ENCODE peak calls at places on chromosomes 16 and 17, in seven cellular contexts. One of them, this sample, is unnamed.

GRCh38 chr16:20383106-20384029 is 21.2 kb downstream of the PDILT start:
- DNase-seq in uterus: peak; percentile 67
- DNase-seq in body of pancreas: peak; percentile 88
- DNase-seq in pancreas: peak; percentile 73
- DNase-seq in upper lobe of right lung: no peak
- DNase-seq in left lung: no peak
- DNase-seq in fibroblast of lung: peak; percentile 46
- DNase-seq in this sample: peak; percentile 74

GRCh38 chr17:19346351-19347255 is 15.9 kb downstream of the B9D1 start:
- DNase-seq in body of pancreas: no peak
- DNase-seq in pancreas: no peak
- DNase-seq in left lung: no peak
- DNase-seq in upper lobe of right lung: peak; percentile 47
- DNase-seq in uterus: peak; percentile 88
- DNase-seq in fibroblast of lung: peak; percentile 67
- DNase-seq in this sample: peak; percentile 88

GRCh38 chr17:63446218-63446980 is at the start of gene CYB561:
- DNase-seq in uterus: peak; percentile 65
- DNase-seq in upper lobe of right lung: peak; percentile 94
- DNase-seq in body of pancreas: peak; percentile 91
- DNase-seq in fibroblast of lung: peak; percentile 59
- DNase-seq in pancreas: peak; percentile 85
- DNase-seq in left lung: peak; percentile 84
- DNase-seq in this sample: peak; percentile 74

GRCh38 chr17:79970576-79971068 is 65.0 kb downstream of the TBC1D16 start:
- DNase-seq in uterus: no peak
- DNase-seq in upper lobe of right lung: peak; percentile 59
- DNase-seq in left lung: no peak
- DNase-seq in fibroblast of lung: peak; percentile 40
- DNase-seq in pancreas: no peak
- DNase-seq in body of pancreas: no peak
- DNase-seq in this sample: peak; percentile 79

GRCh38 chr17:11273596-11273995 is 32.6 kb downstream of the SHISA6 start:
- DNase-seq in pancreas: no peak
- DNase-seq in body of pancreas: no peak
- DNase-seq in upper lobe of right lung: no peak
- DNase-seq in uterus: no peak
- DNase-seq in fibroblast of lung: no peak
- DNase-seq in left lung: no peak
- DNase-seq in this sample: no peak

GRCh38 chr16:85752511-85753420 is 1.9 kb upstream of the C16orf74 start:
- DNase-seq in uterus: peak; percentile 52
- DNase-seq in fibroblast of lung: peak; percentile 34
- DNase-seq in body of pancreas: peak; percentile 79
- DNase-seq in pancreas: peak; percentile 73
- DNase-seq in upper lobe of right lung: no peak
- DNase-seq in left lung: no peak
- DNase-seq in this sample: peak; percentile 71

GRCh38 chr16:30924086-30924714 is 828 bp downstream of the FBXL19 start:
- DNase-seq in uterus: peak; percentile 49
- DNase-seq in upper lobe of right lung: no peak
- DNase-seq in body of pancreas: peak; percentile 29
- DNase-seq in fibroblast of lung: no peak
- DNase-seq in pancreas: peak; percentile 54
- DNase-seq in left lung: peak; percentile 41
- DNase-seq in this sample: no peak

GRCh38 chr16:8853611-8854010 is 15.2 kb downstream of the CARHSP1 start:
- DNase-seq in pancreas: no peak
- DNase-seq in upper lobe of right lung: peak; percentile 23
- DNase-seq in fibroblast of lung: no peak
- DNase-seq in uterus: no peak
- DNase-seq in body of pancreas: no peak
- DNase-seq in left lung: no peak
- DNase-seq in this sample: no peak

GRCh38 chr16:81841709-81842108 is 62.6 kb downstream of the PLCG2 start:
- DNase-seq in uterus: no peak
- DNase-seq in pancreas: no peak
- DNase-seq in upper lobe of right lung: no peak
- DNase-seq in left lung: no peak
- DNase-seq in body of pancreas: no peak
- DNase-seq in fibroblast of lung: no peak
- DNase-seq in this sample: no peak

GRCh38 chr17:15744091-15744676 is 12.1 kb downstream of the TBC1D26 start:
- DNase-seq in left lung: no peak
- DNase-seq in fibroblast of lung: no peak
- DNase-seq in upper lobe of right lung: no peak
- DNase-seq in pancreas: no peak
- DNase-seq in uterus: no peak
- DNase-seq in body of pancreas: no peak
- DNase-seq in this sample: no peak

GRCh38 chr17:40065041-40065770 is 2.4 kb downstream of the THRA start:
- DNase-seq in uterus: no peak
- DNase-seq in body of pancreas: no peak
- DNase-seq in pancreas: peak; percentile 29
- DNase-seq in left lung: no peak
- DNase-seq in fibroblast of lung: peak; percentile 53
- DNase-seq in upper lobe of right lung: no peak
- DNase-seq in this sample: no peak

GRCh38 chr17:47847341-47848197 is 3.4 kb downstream of the SP6 start:
- DNase-seq in pancreas: no peak
- DNase-seq in body of pancreas: no peak
- DNase-seq in uterus: no peak
- DNase-seq in fibroblast of lung: no peak
- DNase-seq in left lung: no peak
- DNase-seq in upper lobe of right lung: no peak
- DNase-seq in this sample: no peak
- TF ChIP-seq CTCF in pancreas: no peak
- TF ChIP-seq CTCF in body of pancreas: peak; percentile 19
- TF ChIP-seq CTCF in uterus: no peak
- TF ChIP-seq CTCF in fibroblast of lung: peak; percentile 10
- TF ChIP-seq CTCF in left lung: no peak
- TF ChIP-seq CTCF in upper lobe of right lung: peak; percentile 18
- TF ChIP-seq CTCF in this sample: peak; percentile 55

GRCh38 chr17:31534223-31534888 is 142.9 kb downstream of the RAB11FIP4 start:
- DNase-seq in body of pancreas: no peak
- DNase-seq in left lung: no peak
- DNase-seq in uterus: no peak
- DNase-seq in pancreas: no peak
- DNase-seq in fibroblast of lung: no peak
- DNase-seq in upper lobe of right lung: no peak
- DNase-seq in this sample: no peak
- H3K4me1 ChIP-seq in body of pancreas: peaks cover 13% of the 10 kb centered on the region
- H3K4me1 ChIP-seq in left lung: peaks cover 6% of the 10 kb centered on the region
- H3K4me1 ChIP-seq in uterus: no peaks in the 10 kb centered on the region
- H3K4me1 ChIP-seq in pancreas: no peaks in the 10 kb centered on the region
- H3K4me1 ChIP-seq in fibroblast of lung: peaks cover 11% of the 10 kb centered on the region
- H3K4me1 ChIP-seq in upper lobe of right lung: no peaks in the 10 kb centered on the region
- H3K4me1 ChIP-seq in this sample: no peaks in the 10 kb centered on the region

GRCh38 chr17:50481648-50482047 is 3.0 kb downstream of the RSAD1 start:
- DNase-seq in left lung: no peak
- DNase-seq in pancreas: no peak
- DNase-seq in upper lobe of right lung: no peak
- DNase-seq in uterus: no peak
- DNase-seq in fibroblast of lung: no peak
- DNase-seq in body of pancreas: no peak
- DNase-seq in this sample: no peak

GRCh38 chr17:50482516-50482915 is 3.9 kb downstream of the RSAD1 start:
- DNase-seq in pancreas: peak; percentile 95
- DNase-seq in fibroblast of lung: peak; percentile 98
- DNase-seq in uterus: peak; percentile 97
- DNase-seq in body of pancreas: peak; percentile 99
- DNase-seq in left lung: peak; percentile 92
- DNase-seq in upper lobe of right lung: peak; percentile 94
- DNase-seq in this sample: peak; percentile 71

GRCh38 chr17:50482110-50482509 is 3.5 kb downstream of the RSAD1 start:
- DNase-seq in body of pancreas: no peak
- DNase-seq in pancreas: no peak
- DNase-seq in left lung: no peak
- DNase-seq in fibroblast of lung: no peak
- DNase-seq in upper lobe of right lung: no peak
- DNase-seq in uterus: no peak
- DNase-seq in this sample: no peak

GRCh38 chr17:50484341-50485155 is 5.9 kb downstream of the RSAD1 start:
- DNase-seq in upper lobe of right lung: no peak
- DNase-seq in pancreas: no peak
- DNase-seq in uterus: no peak
- DNase-seq in left lung: no peak
- DNase-seq in fibroblast of lung: no peak
- DNase-seq in body of pancreas: no peak
- DNase-seq in this sample: no peak

GRCh38 chr17:50483266-50483665 is 4.6 kb downstream of the RSAD1 start:
- DNase-seq in upper lobe of right lung: no peak
- DNase-seq in body of pancreas: no peak
- DNase-seq in pancreas: no peak
- DNase-seq in left lung: no peak
- DNase-seq in uterus: no peak
- DNase-seq in fibroblast of lung: no peak
- DNase-seq in this sample: no peak
- TF ChIP-seq CTCF in upper lobe of right lung: no peak
- TF ChIP-seq CTCF in body of pancreas: no peak
- TF ChIP-seq CTCF in pancreas: no peak
- TF ChIP-seq CTCF in left lung: no peak
- TF ChIP-seq CTCF in uterus: no peak
- TF ChIP-seq CTCF in fibroblast of lung: no peak
- TF ChIP-seq CTCF in this sample: no peak

DNA sequence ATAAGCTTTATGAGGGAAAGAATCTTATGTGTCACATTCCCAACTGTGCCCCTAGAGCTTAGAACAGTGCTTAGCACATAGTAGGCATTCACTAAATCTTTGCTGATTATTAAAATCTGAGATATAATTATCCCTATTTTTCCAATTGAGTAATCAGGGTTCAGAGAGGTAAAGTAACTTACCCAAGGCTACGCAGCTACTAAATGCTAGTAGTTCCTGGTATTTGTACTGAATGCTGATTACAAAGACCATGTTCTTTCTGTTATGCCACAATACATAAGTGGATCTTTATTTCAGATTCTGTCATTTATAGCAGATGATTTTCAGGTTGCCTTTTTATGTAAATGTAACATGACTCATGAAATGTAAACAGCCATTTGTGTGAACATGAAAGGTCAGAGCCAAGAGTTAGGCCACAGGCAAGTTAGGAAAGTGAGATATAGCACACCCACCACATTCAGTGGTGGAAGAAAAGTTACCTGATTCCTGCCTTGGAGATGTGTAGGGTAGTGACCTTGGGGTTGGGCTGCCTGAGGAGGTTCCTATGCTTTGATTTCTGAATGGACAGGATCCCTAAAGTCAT is 77.2 kb downstream of the FTO start:
- DNase-seq in uterus: no peak
- DNase-seq in upper lobe of right lung: no peak
- DNase-seq in fibroblast of lung: peak; percentile 54
- DNase-seq in pancreas: no peak
- DNase-seq in body of pancreas: peak; percentile 20
- DNase-seq in left lung: no peak
- DNase-seq in this sample: no peak
- H3K4me1 ChIP-seq in uterus: no peaks in the 10 kb centered on the region
- H3K4me1 ChIP-seq in upper lobe of right lung: peaks cover 27% of the 10 kb centered on the region
- H3K4me1 ChIP-seq in fibroblast of lung: peaks cover 4% of the 10 kb centered on the region
- H3K4me1 ChIP-seq in pancreas: peaks cover 43% of the 10 kb centered on the region
- H3K4me1 ChIP-seq in body of pancreas: peaks cover 60% of the 10 kb centered on the region
- H3K4me1 ChIP-seq in left lung: peaks cover 42% of the 10 kb centered on the region
- H3K4me1 ChIP-seq in this sample: peaks cover 32% of the 10 kb centered on the region

GRCh38 chr16:17076818-17077498 is 393.8 kb downstream of the XYLT1 start:
- DNase-seq in body of pancreas: no peak
- DNase-seq in upper lobe of right lung: no peak
- DNase-seq in uterus: no peak
- DNase-seq in fibroblast of lung: no peak
- DNase-seq in left lung: no peak
- DNase-seq in pancreas: no peak
- DNase-seq in this sample: no peak

GRCh38 chr16:17082126-17082882 is 388.5 kb downstream of the XYLT1 start:
- DNase-seq in pancreas: no peak
- DNase-seq in upper lobe of right lung: no peak
- DNase-seq in body of pancreas: no peak
- DNase-seq in fibroblast of lung: no peak
- DNase-seq in left lung: no peak
- DNase-seq in uterus: no peak
- DNase-seq in this sample: no peak

GRCh38 chr16:17080105-17080504 is 390.7 kb downstream of the XYLT1 start:
- DNase-seq in body of pancreas: no peak
- DNase-seq in uterus: no peak
- DNase-seq in pancreas: no peak
- DNase-seq in left lung: no peak
- DNase-seq in upper lobe of right lung: no peak
- DNase-seq in fibroblast of lung: no peak
- DNase-seq in this sample: no peak

GRCh38 chr16:17076121-17076757 is 394.5 kb downstream of the XYLT1 start:
- DNase-seq in pancreas: no peak
- DNase-seq in fibroblast of lung: no peak
- DNase-seq in upper lobe of right lung: no peak
- DNase-seq in body of pancreas: no peak
- DNase-seq in left lung: no peak
- DNase-seq in uterus: no peak
- DNase-seq in this sample: no peak

GRCh38 chr16:17078950-17079631 is 391.7 kb downstream of the XYLT1 start:
- DNase-seq in upper lobe of right lung: no peak
- DNase-seq in pancreas: no peak
- DNase-seq in uterus: no peak
- DNase-seq in body of pancreas: no peak
- DNase-seq in left lung: no peak
- DNase-seq in fibroblast of lung: no peak
- DNase-seq in this sample: no peak
- TF ChIP-seq CTCF in upper lobe of right lung: no peak
- TF ChIP-seq CTCF in pancreas: no peak
- TF ChIP-seq CTCF in uterus: no peak
- TF ChIP-seq CTCF in body of pancreas: no peak
- TF ChIP-seq CTCF in left lung: no peak
- TF ChIP-seq CTCF in fibroblast of lung: no peak
- TF ChIP-seq CTCF in this sample: no peak

This sample was measured in A673.